ENCODE peak calls at places on chromosome 19, in eight cellular contexts. N is stimulated activated CD8-positive, alpha-beta memory T cell treated with anti-CD3 and anti-CD28 coated beads, Interleukin-7, amount 100 ng/mL, for 4 hours; S is mucosa of gallbladder; K is WTC11; Y is frontal cortex; U is neural crest cell; L is heart right ventricle; D is astrocyte of the hippocampus. X is an unnamed sample.

GRCh38 chr19:48418317-48419064 is 25.0 kb downstream of the GRIN2D start:
- DNase-seq in D (peak), N (no peak), Y (no peak), K (no peak), U (no peak), S (no peak), L (no peak), X (no peak)

GRCh38 chr19:32129141-32129540 is 216.3 kb upstream of the ZNF507 start:
- DNase-seq in Y (no peak), K (no peak), U (no peak), N (no peak), D (no peak), S (peak), L (no peak), X (no peak)

GRCh38 chr19:15379996-15380647 is 535 bp upstream of the AKAP8 start:
- DNase-seq in L (no peak), S (peak), K (peak), U (peak), N (no peak), Y (no peak), D (peak), X (peak)

GRCh38 chr19:33373701-33374405 is at the start of gene CEBPG:
- DNase-seq in N (peak), D (peak), L (peak), Y (peak), U (peak), S (no peak), K (peak), X (peak)

GRCh38 chr19:40321566-40322270 is 26.5 kb downstream of the C19orf47 start:
- DNase-seq in K (no peak), L (no peak), D (no peak), S (no peak), Y (no peak), U (no peak), N (no peak), X (no peak)

GRCh38 chr19:23183251-23183650 is 66.4 kb downstream of the ZNF730 start:
- DNase-seq in Y (no peak), L (no peak), D (no peak), S (no peak), N (no peak), K (no peak), U (no peak), X (no peak)

GRCh38 chr19:44890366-44891015 is 563 bp upstream of the TOMM40 start:
- DNase-seq in L (peak), Y (peak), D (peak), K (peak), S (peak), N (no peak), U (peak), X (peak)

GRCh38 chr19:35724560-35724959 is 6.8 kb downstream of the KMT2B start:
- DNase-seq in L (no peak), S (no peak), Y (no peak), D (no peak), N (no peak), K (no peak), U (no peak), X (no peak)

GRCh38 chr19:7748756-7749155 is 1.4 kb upstream of the CD209 start:
- DNase-seq in L (no peak), D (no peak), N (no peak), K (peak), S (no peak), U (no peak), Y (no peak), X (no peak)

GRCh38 chr19:58387338-58388174 is 487 bp downstream of the RPS5 start:
- DNase-seq in N (no peak), S (no peak), D (no peak), K (no peak), Y (no peak), L (no peak), U (no peak), X (no peak)

GRCh38 chr19:58059003-58059671 is at the start of gene ZNF135:
- DNase-seq in N (peak), U (peak), K (peak), S (peak), D (peak), Y (peak), L (peak), X (peak)

GRCh38 chr19:13149628-13150186 is 468 bp downstream of the STX10 start:
- DNase-seq in U (peak), D (peak), K (peak), L (peak), N (no peak), S (peak), Y (no peak), X (peak)

GRCh38 chr19:41332000-41332399 is 21.7 kb downstream of the TGFB1 start:
- DNase-seq in L (no peak), N (no peak), Y (no peak), S (no peak), D (no peak), U (no peak), K (no peak), X (no peak)

GRCh38 chr19:46610851-46611770 is 10.0 kb downstream of the CALM3 start:
- DNase-seq in L (no peak), U (no peak), N (no peak), K (peak), Y (peak), S (no peak), D (peak), X (no peak)

GRCh38 chr19:10603873-10604459 is 16.9 kb upstream of the AP1M2 start:
- DNase-seq in Y (no peak), L (no peak), U (no peak), N (no peak), D (peak), S (no peak), K (no peak), X (no peak)

GRCh38 chr19:43534811-43535761 is 2.1 kb downstream of the ZNF575 start:
- DNase-seq in D (peak), U (peak), N (no peak), S (peak), K (peak), L (peak), Y (peak), X (peak)

GRCh38 chr19:32124585-32124984 is 220.8 kb upstream of the ZNF507 start:
- DNase-seq in Y (no peak), U (no peak), K (no peak), S (no peak), N (no peak), L (no peak), D (no peak), X (no peak)

GRCh38 chr19:11538232-11539036 is at the start of gene CNN1:
- DNase-seq in L (peak), K (peak), U (peak), N (no peak), S (peak), D (peak), Y (no peak), X (peak)

GRCh38 chr19:8552810-8553209 is 24.4 kb downstream of the MYO1F start:
- DNase-seq in U (peak), K (peak), D (peak), S (no peak), L (no peak), N (no peak), Y (no peak), X (peak)

GRCh38 chr19:50794778-50795664 is 4.8 kb downstream of the ACP4 start:
- DNase-seq in U (no peak), K (peak), Y (no peak), D (no peak), S (no peak), L (no peak), N (no peak), X (peak)

GRCh38 chr19:29495091-29495490 is 30.7 kb upstream of the VSTM2B start:
- DNase-seq in U (no peak), Y (no peak), L (no peak), K (no peak), D (no peak), N (no peak), S (no peak), X (no peak)

GRCh38 chr19:29263305-29264080 is 50.5 kb upstream of the UQCRFS1 start:
- DNase-seq in S (peak), N (peak), D (peak), K (peak), Y (no peak), U (peak), L (no peak), X (peak)

GRCh38 chr19:51259348-51260245 is 8.7 kb downstream of the SIGLECL1 start:
- DNase-seq in D (peak), Y (no peak), N (no peak), K (peak), L (no peak), S (peak), U (peak), X (peak)

GRCh38 chr19:10643166-10643967 is 10.8 kb upstream of the ILF3 start:
- DNase-seq in S (no peak), Y (no peak), U (no peak), L (no peak), K (no peak), D (no peak), N (no peak), X (no peak)

GRCh38 chr19:17420267-17420924 is 549 bp downstream of the MVB12A start:
- DNase-seq in N (no peak), L (peak), K (peak), U (peak), Y (no peak), S (peak), D (peak), X (peak)

GRCh38 chr19:50248826-50249225 is 45.4 kb downstream of the MYH14 start:
- DNase-seq in U (no peak), Y (no peak), N (no peak), K (no peak), S (no peak), D (no peak), L (no peak), X (no peak)

GRCh38 chr19:43618921-43619261 is 538 bp downstream of the ZNF428 start:
- DNase-seq in Y (peak), U (peak), D (no peak), N (peak), L (no peak), K (no peak), S (no peak), X (peak)

GRCh38 chr19:4181053-4181508 is 1.3 kb downstream of the SIRT6 start:
- DNase-seq in K (no peak), Y (no peak), L (no peak), N (no peak), D (no peak), S (no peak), U (no peak), X (no peak)